ENCODE peak calls at places on chromosome 16, in ten cellular contexts. O is mammary epithelial cell; S is H1; H is PC-9; M is GM23248; A is BE2C; P is naive thymus-derived CD4-positive, alpha-beta T cell; L is ovary; J is H9; G is transverse colon. R is an unnamed sample. For H3K4me1, the result is how much of the 10 kb centered on the place peaks cover.

GRCh38 chr16:49698931-49699715 is 156.8 kb downstream of the ZNF423 start:
- DNase-seq in O (no peak), S (no peak), H (no peak), M (no peak), A (peak), P (no peak), L (peak), J (no peak), G (no peak), R (peak)

GRCh38 chr16:81994485-81994884 is 16.8 kb downstream of the SDR42E1 start:
- DNase-seq in O (no peak), S (no peak), H (no peak), M (peak), A (no peak), P (no peak), L (no peak), J (no peak), G (no peak), R (no peak)

GRCh38 chr16:16154292-16154951 is 68.9 kb downstream of the ABCC6 start:
- DNase-seq in O (no peak), S (no peak), H (no peak), M (no peak), A (no peak), P (no peak), L (no peak), J (no peak), G (no peak), R (no peak)

GRCh38 chr16:64445649-64446048 is 676.2 kb downstream of the CDH11 start:
- DNase-seq in O (no peak), S (no peak), H (no peak), M (no peak), A (no peak), P (no peak), L (no peak), J (no peak), G (no peak), R (no peak)

GRCh38 chr16:30068750-30069574 is 3.4 kb downstream of the ALDOA start:
- DNase-seq in O (peak), S (no peak), H (no peak), M (peak), A (peak), P (peak), L (no peak), J (no peak), G (peak), R (no peak)

GRCh38 chr16:79980650-79981521 is 380.3 kb upstream of the MAF start:
- DNase-seq in O (no peak), S (no peak), H (no peak), M (no peak), A (no peak), P (no peak), L (no peak), J (no peak), G (no peak), R (no peak)

GRCh38 chr16:9139965-9140364 is 48.5 kb downstream of the HAPSTR1 start:
- DNase-seq in O (peak), S (no peak), H (no peak), M (peak), A (peak), P (no peak), L (no peak), J (peak), G (no peak), R (no peak)

GRCh38 chr16:70349783-70350182 is 3.1 kb downstream of the DDX19A start:
- DNase-seq in O (no peak), S (no peak), H (no peak), M (no peak), A (no peak), P (no peak), L (no peak), J (no peak), G (no peak), R (no peak)

GRCh38 chr16:87342978-87343752 is 26.0 kb upstream of the C16orf95 start:
- DNase-seq in O (no peak), S (no peak), H (no peak), M (no peak), A (no peak), P (no peak), L (no peak), J (no peak), G (no peak), R (no peak)

GRCh38 chr16:64459821-64460220 is 662.0 kb downstream of the CDH11 start:
- DNase-seq in O (no peak), S (no peak), H (no peak), M (peak), A (no peak), P (no peak), L (no peak), J (no peak), G (no peak), R (no peak)

GRCh38 chr16:30348929-30349328 is 6.2 kb downstream of the CD2BP2 start:
- DNase-seq in O (no peak), S (no peak), H (no peak), M (no peak), A (no peak), P (no peak), L (no peak), J (no peak), G (peak), R (no peak)

DNA sequence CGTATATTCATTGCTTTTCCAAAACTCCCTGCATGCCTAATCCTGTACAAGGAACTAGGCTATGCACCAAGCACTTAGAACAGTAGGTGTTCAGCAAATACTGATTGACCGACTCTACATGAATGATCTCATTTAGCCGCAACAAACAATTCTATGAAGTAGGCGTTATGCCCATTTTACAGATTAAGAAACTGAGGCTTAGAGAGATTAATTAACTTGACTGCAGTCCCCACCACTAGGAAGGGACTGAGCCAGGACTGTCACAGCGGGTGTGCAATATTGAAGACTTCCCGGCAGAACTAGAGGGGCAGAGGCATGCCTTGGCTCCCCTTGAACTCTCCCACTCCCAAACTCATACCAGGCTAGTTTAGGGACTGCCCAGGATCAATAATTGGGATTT is 10.5 kb upstream of the N4BP1 start:
- DNase-seq in O (no peak), S (no peak), H (no peak), M (no peak), A (no peak), P (no peak), L (no peak), J (no peak), G (no peak), R (peak)
- H3K4me1 ChIP-seq in O (under half), S (under half), H (under half), M (under half), A (under half), P (under half), L (under half), J (under half), G (under half), R (under half)

DNA sequence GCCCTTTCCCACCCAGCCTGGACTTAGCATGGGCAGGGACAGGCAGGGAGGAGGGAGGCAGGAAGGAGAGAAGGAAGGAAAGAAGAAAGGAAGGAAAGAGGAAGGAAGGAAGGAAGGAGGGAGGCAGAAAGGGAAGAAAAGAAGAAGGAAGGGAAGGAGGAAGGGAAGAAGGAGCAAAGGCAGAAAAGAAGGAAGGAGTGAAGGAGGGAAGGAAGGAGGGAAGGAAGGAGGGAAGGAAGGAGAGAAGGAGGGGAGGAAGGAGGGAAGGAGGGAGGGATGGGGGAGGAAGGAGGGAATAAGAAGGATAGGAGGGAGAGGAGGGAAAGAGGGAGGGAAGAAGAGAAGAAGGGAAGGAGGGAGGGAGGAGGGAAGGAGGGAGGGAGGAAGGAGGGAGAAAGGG is 110.4 kb downstream of the SALL1 start:
- DNase-seq in O (no peak), S (no peak), H (no peak), M (no peak), A (no peak), P (no peak), L (no peak), J (no peak), G (no peak), R (no peak)
- H3K4me1 ChIP-seq in O (under half), S (under half), H (under half), M (under half), A (under half), P (under half), L (under half), J (under half), G (under half), R (under half)

GRCh38 chr16:67391424-67392300 is 1.6 kb downstream of the TPPP3 start:
- DNase-seq in O (no peak), S (no peak), H (no peak), M (peak), A (no peak), P (no peak), L (peak), J (no peak), G (no peak), R (no peak)
- H3K4me1 ChIP-seq in O (under half), S (under half), H (under half), M (under half), A (under half), P (under half), L (under half), J (under half), G (under half), R (half or more)

DNA sequence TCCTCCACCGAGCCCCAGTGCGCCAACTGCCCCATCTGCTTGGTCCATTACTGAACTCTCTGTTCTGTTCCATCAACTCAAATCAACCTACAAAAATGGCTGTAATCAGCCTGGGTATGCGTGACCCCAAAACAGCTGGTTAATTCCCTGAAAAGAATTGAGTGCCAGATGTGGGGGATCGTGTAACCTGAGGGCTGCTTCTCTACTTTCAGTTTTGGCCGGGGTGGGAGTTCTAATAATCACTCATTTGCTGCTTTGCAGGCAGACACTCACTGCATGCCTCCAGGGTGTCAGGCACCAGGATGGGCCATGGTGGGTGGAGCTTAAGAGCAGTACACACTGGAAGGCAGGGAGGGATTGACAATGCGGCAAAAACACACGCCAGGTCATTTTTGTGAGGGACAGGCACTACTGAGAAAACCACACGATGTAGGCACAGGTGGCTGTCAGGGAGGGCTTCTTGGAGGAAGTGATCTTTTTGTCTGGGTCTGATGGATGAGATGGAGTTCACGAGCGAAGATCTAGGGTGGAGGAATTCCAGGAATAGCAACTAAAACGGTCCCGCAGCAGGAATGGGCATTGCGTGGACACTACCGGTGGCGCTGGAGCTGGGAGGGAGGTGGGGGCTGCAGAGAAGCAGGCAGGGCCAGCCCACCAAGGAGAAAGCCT is 30.3 kb upstream of the SSTR5 start:
- DNase-seq in O (no peak), S (no peak), H (no peak), M (no peak), A (no peak), P (no peak), L (no peak), J (no peak), G (no peak), R (no peak)
- H3K4me1 ChIP-seq in O (under half), S (under half), H (under half), M (under half), A (under half), P (under half), L (under half), J (under half), G (under half), R (under half)

DNA sequence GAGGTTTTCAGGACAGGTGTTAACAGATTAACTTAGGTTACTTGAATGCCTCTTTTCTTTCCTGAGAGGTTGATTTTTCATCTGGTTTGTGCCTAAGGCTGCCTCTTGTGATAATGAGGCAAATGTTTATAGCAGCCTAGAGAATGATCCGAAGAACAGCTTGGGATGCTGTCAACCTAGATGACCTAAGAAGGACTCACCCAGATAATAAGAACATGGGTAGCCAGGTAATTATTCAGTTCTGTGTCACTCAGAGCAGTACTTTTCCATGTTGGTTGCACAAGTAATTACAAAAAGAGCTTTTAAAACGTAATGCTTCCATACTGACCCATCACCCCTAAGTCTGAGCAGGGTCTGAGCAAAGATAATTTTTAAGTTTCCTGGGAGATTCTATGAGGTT is 60.3 kb downstream of the CHD9 start:
- DNase-seq in O (no peak), S (no peak), H (no peak), M (no peak), A (no peak), P (no peak), L (no peak), J (no peak), G (no peak), R (no peak)
- H3K4me1 ChIP-seq in O (under half), S (under half), H (under half), M (under half), A (under half), P (under half), L (under half), J (under half), G (under half), R (under half)